ENCODE peak calls at places on chromosomes 2 and 18, in nine cellular contexts. Z is hepatocyte, K is HCT116, L is GM23338, U is Karpas-422, O is GM23248, A is PC-3, R is SK-N-SH, N is MM.1S. M is an unnamed sample. For H3K9me2 and H3K27me3, the result is how much of the 10 kb centered on the place peaks cover.

GRCh38 chr18:43744960-43745740 is 467.9 kb upstream of the SYT4 start:
- DNase-seq in Z (no peak), K (no peak), L (peak), U (no peak), O (no peak), A (peak), R (no peak), N (no peak), M (no peak)

GRCh38 chr2:207352978-207353377 is 176.8 kb upstream of the CREB1 start:
- DNase-seq in Z (no peak), K (no peak), L (peak), U (peak), O (peak), A (no peak), R (no peak), N (peak), M (no peak)

GRCh38 chr2:136247204-136247990 is 129.4 kb upstream of the CXCR4 start:
- DNase-seq in Z (no peak), K (no peak), L (no peak), U (no peak), O (peak), A (peak), R (no peak), N (no peak), M (no peak)

GRCh38 chr2:56741601-56742102 is 557.9 kb downstream of the CCDC85A start:
- DNase-seq in Z (peak), K (peak), L (no peak), U (no peak), O (peak), A (peak), R (peak), N (no peak), M (peak)

GRCh38 chr18:35526476-35527120 is 28.8 kb upstream of the INO80C start:
- DNase-seq in Z (no peak), K (no peak), L (peak), U (peak), O (peak), A (no peak), R (no peak), N (no peak), M (peak)

GRCh38 chr2:172655091-172655837 is 80.4 kb upstream of the RAPGEF4 start:
- DNase-seq in Z (no peak), K (no peak), L (no peak), U (no peak), O (peak), A (peak), R (no peak), N (no peak), M (no peak)

GRCh38 chr2:201420442-201421113 is 30.7 kb downstream of the TRAK2 start:
- DNase-seq in Z (no peak), K (no peak), L (no peak), U (no peak), O (peak), A (peak), R (no peak), N (no peak), M (no peak)

GRCh38 chr2:227447606-227448005 is 24.4 kb upstream of the AGFG1 start:
- DNase-seq in Z (no peak), K (no peak), L (no peak), U (no peak), O (peak), A (peak), R (no peak), N (no peak), M (no peak)

GRCh38 chr2:46012618-46013240 is 284.5 kb upstream of the EPAS1 start:
- DNase-seq in Z (no peak), K (no peak), L (no peak), U (no peak), O (peak), A (no peak), R (no peak), N (no peak), M (no peak)

GRCh38 chr2:53312721-53313120 is 454.9 kb upstream of the CHAC2 start:
- DNase-seq in Z (peak), K (no peak), L (no peak), U (no peak), O (peak), A (no peak), R (no peak), N (no peak), M (no peak)

GRCh38 chr2:203126971-203127370 is 111.8 kb upstream of the CYP20A1 start:
- DNase-seq in Z (no peak), K (no peak), L (no peak), U (no peak), O (peak), A (no peak), R (no peak), N (no peak), M (no peak)

GRCh38 chr2:232315049-232315922 is 63.3 kb upstream of the ALPP start:
- DNase-seq in Z (no peak), K (no peak), L (peak), U (no peak), O (peak), A (peak), R (no peak), N (peak), M (no peak)

GRCh38 chr2:144671695-144672094 is 151.8 kb upstream of the ZEB2 start:
- DNase-seq in Z (no peak), K (no peak), L (no peak), U (peak), O (peak), A (no peak), R (no peak), N (no peak), M (peak)

GRCh38 chr2:205235434-205235833 is 446.9 kb upstream of the NRP2 start:
- DNase-seq in Z (no peak), K (peak), L (no peak), U (no peak), O (no peak), A (peak), R (no peak), N (no peak), M (peak)

GRCh38 chr2:196137271-196137670 is 34.1 kb downstream of the STK17B start:
- DNase-seq in Z (no peak), K (no peak), L (no peak), U (no peak), O (peak), A (peak), R (no peak), N (no peak), M (no peak)

GRCh38 chr2:102080451-102081054 is 62.0 kb upstream of the IL1R1 start:
- DNase-seq in Z (no peak), K (peak), L (no peak), U (no peak), O (peak), A (no peak), R (no peak), N (no peak), M (no peak)

GRCh38 chr2:148933456-148933855 is 58.4 kb downstream of the KIF5C start:
- DNase-seq in Z (no peak), K (no peak), L (no peak), U (no peak), O (no peak), A (no peak), R (no peak), N (no peak), M (no peak)

GRCh38 chr2:209876211-209876610 is 104.6 kb downstream of the UNC80 start:
- DNase-seq in Z (no peak), K (no peak), L (no peak), U (no peak), O (no peak), A (peak), R (no peak), N (no peak), M (peak)

GRCh38 chr2:203338322-203338721 is 10.1 kb downstream of the ABI2 start:
- DNase-seq in Z (no peak), K (no peak), L (no peak), U (no peak), O (no peak), A (no peak), R (no peak), N (no peak), M (no peak)

GRCh38 chr18:22166070-22166972 is 3.1 kb upstream of the GATA6 start:
- DNase-seq in Z (peak), K (no peak), L (no peak), U (no peak), O (no peak), A (no peak), R (peak), N (no peak), M (no peak)

GRCh38 chr18:23968638-23969037 is 45.9 kb upstream of the TTC39C start:
- DNase-seq in Z (no peak), K (no peak), L (no peak), U (no peak), O (no peak), A (no peak), R (no peak), N (no peak), M (no peak)

GRCh38 chr2:207143474-207144190 is 22.1 kb downstream of the KLF7 start:
- DNase-seq in Z (peak), K (no peak), L (peak), U (no peak), O (peak), A (no peak), R (no peak), N (peak), M (no peak)

GRCh38 chr2:232588680-232589585 is 38.4 kb downstream of the EIF4E2 start:
- DNase-seq in Z (peak), K (no peak), L (no peak), U (no peak), O (peak), A (peak), R (peak), N (no peak), M (peak)

GRCh38 chr2:3209258-3209657 is 168.4 kb downstream of the EIPR1 start:
- DNase-seq in Z (no peak), K (no peak), L (no peak), U (no peak), O (no peak), A (no peak), R (no peak), N (no peak), M (no peak)

GRCh38 chr2:238985036-238985729 is 137.3 kb downstream of the TWIST2 start:
- DNase-seq in Z (no peak), K (no peak), L (no peak), U (no peak), O (no peak), A (no peak), R (peak), N (no peak), M (no peak)

GRCh38 chr18:43664487-43665008 is 387.3 kb upstream of the SYT4 start:
- DNase-seq in Z (no peak), K (no peak), L (no peak), U (no peak), O (peak), A (no peak), R (no peak), N (no peak), M (no peak)

GRCh38 chr18:10863026-10863425 is 286.3 kb downstream of the PIEZO2 start:
- DNase-seq in Z (no peak), K (no peak), L (no peak), U (no peak), O (peak), A (no peak), R (no peak), N (no peak), M (no peak)

GRCh38 chr2:15813481-15814266 is 126.7 kb upstream of the MYCN start:
- DNase-seq in Z (no peak), K (no peak), L (no peak), U (no peak), O (no peak), A (no peak), R (no peak), N (no peak), M (no peak)

GRCh38 chr2:11835403-11835802 is 89.0 kb downstream of the LPIN1 start:
- DNase-seq in Z (no peak), K (no peak), L (no peak), U (peak), O (peak), A (peak), R (no peak), N (no peak), M (no peak)

GRCh38 chr2:220915087-220915486 is 657.0 kb downstream of the EPHA4 start:
- DNase-seq in Z (peak), K (no peak), L (no peak), U (no peak), O (no peak), A (no peak), R (no peak), N (no peak), M (no peak)
- H3K9me2 ChIP-seq in Z (under half), K (under half), L (under half), U (under half), O (under half), A (under half), R (under half), N (under half), M (under half)

DNA sequence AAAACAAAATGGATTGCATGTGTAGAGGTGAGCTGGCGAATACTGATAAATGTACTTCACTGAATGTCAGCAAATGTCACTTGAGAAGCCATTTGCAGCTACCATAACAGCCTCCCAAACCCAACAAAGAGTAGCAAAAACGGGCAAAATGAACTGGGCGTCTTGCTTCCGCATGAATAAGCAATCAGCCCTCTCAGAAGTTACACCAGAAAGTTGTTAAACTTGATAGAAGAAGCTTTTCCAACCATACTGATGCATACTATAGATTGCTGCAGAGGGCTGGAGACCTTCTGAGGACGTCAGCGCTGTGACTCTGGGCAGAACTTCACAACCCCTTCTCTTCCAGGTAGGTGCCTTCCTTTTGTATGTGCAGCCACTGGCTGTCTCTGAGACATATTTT is 18.7 kb upstream of the SIX3 start:
- DNase-seq in Z (no peak), K (no peak), L (no peak), U (no peak), O (no peak), A (peak), R (no peak), N (no peak), M (peak)
- H3K27me3 ChIP-seq in Z (half or more), K (under half), L (half or more), U (under half), O (half or more), A (under half), R (under half), N (under half), M (under half)

DNA sequence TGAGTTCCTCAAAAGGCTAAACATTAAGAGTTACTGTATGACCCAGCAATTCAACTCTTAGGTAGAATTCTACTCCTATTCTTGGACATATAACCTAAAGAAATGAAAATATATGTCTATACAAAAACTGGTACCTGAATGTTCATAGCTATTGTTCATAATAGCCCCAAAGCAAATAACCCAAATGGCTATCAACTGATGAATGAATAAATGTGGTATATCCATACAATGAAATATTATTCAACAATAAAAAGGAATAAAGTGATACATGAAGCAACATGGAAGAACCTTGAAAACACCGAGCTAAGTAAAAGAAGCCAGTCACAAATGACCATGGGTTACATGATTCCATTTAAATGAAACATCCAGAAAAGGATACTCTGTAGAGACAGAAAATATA is 114.6 kb downstream of the BAZ2B start:
- DNase-seq in Z (no peak), K (no peak), L (no peak), U (no peak), O (no peak), A (no peak), R (no peak), N (no peak), M (no peak)
- H3K9me2 ChIP-seq in Z (under half), K (under half), L (under half), U (under half), O (under half), A (under half), R (under half), N (under half), M (under half)

DNA sequence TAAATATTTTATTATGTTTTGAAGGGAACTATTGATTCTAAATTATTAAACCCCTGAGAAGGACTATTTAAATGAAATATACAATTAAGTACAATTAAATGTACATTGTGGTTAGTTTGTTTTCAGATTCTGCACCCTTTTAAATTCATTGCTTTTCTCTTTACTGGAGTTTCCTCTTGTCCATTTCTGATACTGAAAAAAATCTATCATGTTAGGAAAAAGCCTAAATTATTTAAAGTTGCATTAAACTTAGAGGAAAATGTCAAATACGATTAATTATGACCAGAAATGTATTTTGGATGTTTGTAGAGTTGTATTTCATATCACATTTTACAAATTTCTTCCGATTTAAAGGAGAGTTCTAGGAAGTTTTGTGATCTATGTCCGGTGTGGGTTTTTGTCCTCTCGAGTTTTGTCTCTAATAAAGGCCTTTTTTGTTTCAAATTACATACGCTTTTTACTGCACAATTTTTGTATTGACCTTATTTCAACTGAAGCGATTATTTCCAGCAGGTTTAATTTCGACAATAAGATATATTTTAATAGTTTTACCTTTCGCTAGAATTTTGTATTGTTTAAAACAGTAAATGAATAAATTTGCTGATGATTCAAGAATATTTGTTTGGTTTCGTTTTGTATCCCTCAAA is 3.2 kb upstream of the SATB2 start:
- DNase-seq in Z (no peak), K (no peak), L (no peak), U (no peak), O (no peak), A (no peak), R (no peak), N (no peak), M (no peak)
- H3K27me3 ChIP-seq in Z (half or more), K (under half), L (half or more), U (under half), O (under half), A (under half), R (half or more), N (half or more), M (under half)

GRCh38 chr2:55500025-55500424 is 19.5 kb upstream of the CFAP36 start:
- DNase-seq in Z (no peak), K (no peak), L (no peak), U (no peak), O (peak), A (peak), R (no peak), N (peak), M (no peak)
- H3K9me2 ChIP-seq in Z (under half), K (under half), L (under half), U (under half), O (under half), A (under half), R (under half), N (under half), M (under half)

GRCh38 chr2:70494283-70494886 is 59.2 kb downstream of the TGFA start:
- DNase-seq in Z (no peak), K (no peak), L (no peak), U (no peak), O (no peak), A (no peak), R (peak), N (no peak), M (no peak)
- H3K27me3 ChIP-seq in Z (under half), K (under half), L (under half), U (under half), O (under half), A (under half), R (under half), N (under half), M (under half)

GRCh38 chr2:185108588-185108987 is 510.3 kb downstream of the ZNF804A start:
- DNase-seq in Z (no peak), K (no peak), L (peak), U (no peak), O (no peak), A (no peak), R (no peak), N (no peak), M (no peak)
- H3K9me2 ChIP-seq in Z (under half), K (under half), L (under half), U (under half), O (under half), A (under half), R (under half), N (under half), M (under half)

GRCh38 chr18:75221902-75222301 is 11.3 kb downstream of the TSHZ1 start:
- DNase-seq in Z (no peak), K (no peak), L (no peak), U (no peak), O (no peak), A (no peak), R (no peak), N (no peak), M (no peak)

GRCh38 chr18:75223687-75224347 is 13.2 kb downstream of the TSHZ1 start:
- DNase-seq in Z (peak), K (no peak), L (no peak), U (no peak), O (no peak), A (no peak), R (no peak), N (no peak), M (no peak)

GRCh38 chr18:75220786-75221355 is 10.3 kb downstream of the TSHZ1 start:
- DNase-seq in Z (no peak), K (no peak), L (no peak), U (no peak), O (no peak), A (no peak), R (no peak), N (no peak), M (no peak)

GRCh38 chr18:75219684-75220083 is 9.1 kb downstream of the TSHZ1 start:
- DNase-seq in Z (no peak), K (no peak), L (no peak), U (no peak), O (no peak), A (no peak), R (no peak), N (no peak), M (no peak)

GRCh38 chr18:75221397-75221796 is 10.8 kb downstream of the TSHZ1 start:
- DNase-seq in Z (no peak), K (no peak), L (no peak), U (no peak), O (peak), A (no peak), R (no peak), N (no peak), M (no peak)
- H3K27me3 ChIP-seq in Z (under half), K (under half), L (under half), U (under half), O (under half), A (under half), R (under half), N (under half), M (under half)

GRCh38 chr2:230137902-230138539 is 69.3 kb upstream of the SLC16A14 start:
- DNase-seq in Z (no peak), K (no peak), L (no peak), U (peak), O (no peak), A (peak), R (no peak), N (no peak), M (no peak)

GRCh38 chr2:230131366-230131765 is 62.6 kb upstream of the SLC16A14 start:
- DNase-seq in Z (no peak), K (no peak), L (no peak), U (no peak), O (no peak), A (no peak), R (no peak), N (no peak), M (no peak)

GRCh38 chr2:230135126-230135525 is 66.4 kb upstream of the SLC16A14 start:
- DNase-seq in Z (no peak), K (no peak), L (no peak), U (peak), O (no peak), A (no peak), R (no peak), N (peak), M (no peak)

GRCh38 chr2:230130668-230131364 is 62.1 kb upstream of the SLC16A14 start:
- DNase-seq in Z (peak), K (peak), L (no peak), U (peak), O (peak), A (no peak), R (no peak), N (no peak), M (peak)

DNA sequence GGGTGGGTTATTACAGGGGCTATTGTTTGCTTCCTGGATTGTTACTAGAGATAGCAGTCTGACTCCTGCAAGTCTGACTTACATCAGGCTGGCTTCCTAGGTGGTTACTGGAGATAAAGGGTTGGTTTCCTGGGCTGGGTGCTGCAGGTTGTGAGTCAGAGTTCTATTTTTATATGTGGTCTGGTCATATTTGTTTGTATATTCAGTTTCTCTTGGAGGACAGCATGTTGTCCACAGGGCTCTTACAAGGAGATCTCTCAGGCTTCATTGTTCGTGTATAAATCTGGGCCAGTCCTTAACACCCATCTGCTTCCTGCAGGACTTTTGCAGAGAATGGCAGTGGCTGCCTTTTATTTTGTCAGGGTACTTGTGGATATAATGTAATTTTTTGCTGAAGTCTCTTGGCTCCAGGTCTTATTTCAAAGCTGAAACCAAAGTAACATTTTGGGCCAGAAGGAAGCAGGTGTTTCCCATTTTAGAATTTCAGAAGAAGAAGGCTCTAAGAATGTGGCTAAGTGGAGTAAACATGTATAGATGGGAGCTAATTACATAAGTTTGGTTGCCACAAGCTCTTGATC is 65.9 kb upstream of the SLC16A14 start:
- DNase-seq in Z (no peak), K (no peak), L (no peak), U (peak), O (peak), A (peak), R (no peak), N (peak), M (peak)
- H3K9me2 ChIP-seq in Z (under half), K (under half), L (under half), U (under half), O (under half), A (under half), R (under half), N (under half), M (under half)

M was measured in PC-9.